ENCODE peak calls at places on chromosome 1, in six cellular contexts. One of them, this sample, is unnamed.

GRCh38 chr1:3636080-3636479 is 11.3 kb downstream of the TPRG1L start:
- DNase-seq in GM23338: no peak
- DNase-seq in NCI-H1105 treated with DMSO at 0.1 percent for 48 hours: no peak
- DNase-seq in M059J: no peak
- DNase-seq in kidney epithelial cell: no peak
- DNase-seq in ovary: no peak
- DNase-seq in this sample: no peak

GRCh38 chr1:204249736-204250427 is 36.1 kb upstream of the GOLT1A start:
- DNase-seq in ovary: no peak
- DNase-seq in M059J: no peak
- DNase-seq in NCI-H1105 treated with DMSO at 0.1 percent for 48 hours: no peak
- DNase-seq in kidney epithelial cell: no peak
- DNase-seq in GM23338: no peak
- DNase-seq in this sample: no peak

GRCh38 chr1:55244476-55245109 is 29.4 kb upstream of the USP24 start:
- DNase-seq in NCI-H1105 treated with DMSO at 0.1 percent for 48 hours: no peak
- DNase-seq in M059J: peak
- DNase-seq in ovary: no peak
- DNase-seq in GM23338: no peak
- DNase-seq in kidney epithelial cell: peak
- DNase-seq in this sample: peak

GRCh38 chr1:54614024-54614423 is 9.3 kb downstream of the FAM151A start:
- DNase-seq in kidney epithelial cell: no peak
- DNase-seq in M059J: no peak
- DNase-seq in NCI-H1105 treated with DMSO at 0.1 percent for 48 hours: no peak
- DNase-seq in ovary: no peak
- DNase-seq in GM23338: no peak
- DNase-seq in this sample: no peak

GRCh38 chr1:204077979-204078696 is 5.2 kb downstream of the SOX13 start:
- DNase-seq in GM23338: peak
- DNase-seq in kidney epithelial cell: no peak
- DNase-seq in NCI-H1105 treated with DMSO at 0.1 percent for 48 hours: peak
- DNase-seq in ovary: no peak
- DNase-seq in M059J: no peak
- DNase-seq in this sample: no peak

GRCh38 chr1:75937034-75937433 is 4.8 kb upstream of the ASB17 start:
- DNase-seq in kidney epithelial cell: no peak
- DNase-seq in M059J: peak
- DNase-seq in GM23338: no peak
- DNase-seq in ovary: no peak
- DNase-seq in NCI-H1105 treated with DMSO at 0.1 percent for 48 hours: no peak
- DNase-seq in this sample: no peak

GRCh38 chr1:226479432-226479831 is 69.1 kb upstream of the STUM start:
- DNase-seq in M059J: peak
- DNase-seq in kidney epithelial cell: no peak
- DNase-seq in NCI-H1105 treated with DMSO at 0.1 percent for 48 hours: no peak
- DNase-seq in ovary: no peak
- DNase-seq in GM23338: no peak
- DNase-seq in this sample: peak

GRCh38 chr1:192201303-192201702 is 43.0 kb downstream of the RGS18 start:
- DNase-seq in NCI-H1105 treated with DMSO at 0.1 percent for 48 hours: no peak
- DNase-seq in ovary: no peak
- DNase-seq in M059J: no peak
- DNase-seq in kidney epithelial cell: no peak
- DNase-seq in GM23338: peak
- DNase-seq in this sample: no peak

GRCh38 chr1:26239936-26240335 is 5.9 kb downstream of the CEP85 start:
- DNase-seq in kidney epithelial cell: no peak
- DNase-seq in ovary: no peak
- DNase-seq in GM23338: no peak
- DNase-seq in NCI-H1105 treated with DMSO at 0.1 percent for 48 hours: no peak
- DNase-seq in M059J: peak
- DNase-seq in this sample: no peak